ENCODE peak calls at places on chromosomes 7 and 10, in eight cellular contexts. T is NCI-H1436; M is stimulated activated CD8-positive, alpha-beta memory T cell treated with anti-CD3 and anti-CD28 coated beads, Interleukin-4, amount 100 ng/mL, for 24 hours; Y is SK-MEL-5; F is CD8-positive, alpha-beta memory T cell; X is hypothalamus; U is AG04450; Q is endothelial cell. R is an unnamed sample.

GRCh38 chr10:88152720-88153119 is 289.3 kb downstream of the PTEN start:
- DNase-seq in T (no peak), M (peak; percentile 8), Y (peak; percentile 14), F (no peak), X (no peak), U (peak; percentile 68), Q (no peak), R (peak; percentile 95)

GRCh38 chr7:95209778-95210177 is 114.6 kb downstream of the PON1 start:
- DNase-seq in T (no peak), M (no peak), Y (peak; percentile 90), F (no peak), X (no peak), U (no peak), Q (no peak), R (no peak)

GRCh38 chr10:90571876-90572275 is 286.0 kb downstream of the HTR7 start:
- DNase-seq in T (no peak), M (no peak), Y (no peak), F (no peak), X (no peak), U (no peak), Q (no peak), R (no peak)

GRCh38 chr7:7399707-7400106 is 136.0 kb downstream of the COL28A1 start:
- DNase-seq in T (no peak), M (no peak), Y (no peak), F (no peak), X (no peak), U (no peak), Q (no peak), R (no peak)

GRCh38 chr10:119116326-119116951 is 12.5 kb downstream of the DENND10 start:
- DNase-seq in T (no peak), M (no peak), Y (no peak), F (no peak), X (no peak), U (no peak), Q (no peak), R (no peak)

GRCh38 chr7:130490888-130491771 is 755 bp upstream of the MEST start:
- DNase-seq in T (no peak), M (no peak), Y (no peak), F (peak; percentile 64), X (no peak), U (no peak), Q (peak; percentile 71), R (no peak)

GRCh38 chr7:150848111-150848510 is 4.2 kb upstream of the AOC1 start:
- DNase-seq in T (no peak), M (no peak), Y (no peak), F (no peak), X (no peak), U (no peak), Q (no peak), R (no peak)

GRCh38 chr10:44779511-44779910 is 131.6 kb upstream of the TMEM72 start:
- DNase-seq in T (no peak), M (no peak), Y (no peak), F (no peak), X (no peak), U (no peak), Q (no peak), R (no peak)

GRCh38 chr10:29322918-29323317 is 34.0 kb downstream of the LYZL1 start:
- DNase-seq in T (no peak), M (no peak), Y (no peak), F (no peak), X (no peak), U (no peak), Q (no peak), R (no peak)

GRCh38 chr7:2819161-2819953 is 24.8 kb downstream of the GNA12 start:
- DNase-seq in T (no peak), M (no peak), Y (no peak), F (no peak), X (no peak), U (no peak), Q (no peak), R (no peak)

GRCh38 chr10:121171825-121172224 is 320.7 kb downstream of the WDR11 start:
- DNase-seq in T (no peak), M (no peak), Y (no peak), F (no peak), X (no peak), U (no peak), Q (no peak), R (no peak)

GRCh38 chr7:98034044-98035035 is 44.3 kb upstream of the OCM2 start:
- DNase-seq in T (no peak), M (no peak), Y (no peak), F (no peak), X (no peak), U (no peak), Q (no peak), R (no peak)

GRCh38 chr10:6473901-6474370 is 106.1 kb downstream of the PRKCQ start:
- DNase-seq in T (no peak), M (no peak), Y (no peak), F (peak; percentile 61), X (no peak), U (no peak), Q (no peak), R (no peak)

GRCh38 chr10:101889256-101890210 is 45.9 kb upstream of the KCNIP2 start:
- DNase-seq in T (peak; percentile 58), M (peak; percentile 55), Y (peak; percentile 84), F (peak; percentile 46), X (no peak), U (peak; percentile 61), Q (peak; percentile 83), R (peak; percentile 44)

R was measured in foreskin keratinocyte.